ENCODE peak calls at places on chromosomes 5 and 9, in eight cellular contexts. A is WTC11; I is Kasumi-1; D is tibial artery; T is activated naive CD8-positive, alpha-beta T cell treated with anti-CD3 and anti-CD28 coated beads for 36 hours; Q is activated effector memory CD4-positive, alpha-beta T cell treated with Interleukin-2 at 50 U/mL for 16 hours; O is adrenal gland; U is Right ventricle myocardium superior. V is an unnamed sample.
A peak's percentile ranks its signal among the peaks of the same experiment; 100 is the strongest.

GRCh38 chr5:35776757-35777156 is 79.9 kb upstream of the IL7R start:
- DNase-seq in A (no peak), I (no peak), D (no peak), T (no peak), Q (no peak), O (no peak), U (no peak), V (no peak)

GRCh38 chr5:149605354-149605997 is 24.2 kb downstream of the ARHGEF37 start:
- DNase-seq in A (no peak), I (no peak), D (no peak), T (no peak), Q (no peak), O (no peak), U (no peak), V (no peak)

GRCh38 chr5:1537166-1538154 is 13.7 kb upstream of the LPCAT1 start:
- DNase-seq in A (no peak), I (no peak), D (no peak), T (no peak), Q (no peak), O (no peak), U (peak; percentile 17), V (peak; percentile 20)

GRCh38 chr9:87290241-87290700 is 207.4 kb upstream of the DAPK1 start:
- DNase-seq in A (peak; percentile 29), I (no peak), D (no peak), T (no peak), Q (no peak), O (no peak), U (no peak), V (no peak)

GRCh38 chr9:91180240-91180929 is 181.3 kb downstream of the AUH start:
- DNase-seq in A (no peak), I (no peak), D (no peak), T (no peak), Q (no peak), O (no peak), U (no peak), V (no peak)

GRCh38 chr5:73135429-73136276 is 15.3 kb downstream of the TMEM171 start:
- DNase-seq in A (peak; percentile 36), I (peak; percentile 57), D (no peak), T (no peak), Q (no peak), O (no peak), U (no peak), V (peak; percentile 53)

GRCh38 chr5:168088415-168089165 is 202.9 kb upstream of the WWC1 start:
- DNase-seq in A (no peak), I (no peak), D (no peak), T (no peak), Q (no peak), O (no peak), U (no peak), V (no peak)

GRCh38 chr5:161778796-161779195 is 69.1 kb upstream of the GABRA1 start:
- DNase-seq in A (no peak), I (no peak), D (no peak), T (no peak), Q (no peak), O (no peak), U (no peak), V (no peak)

GRCh38 chr5:72454996-72455395 is 52.2 kb downstream of the ZNF366 start:
- DNase-seq in A (no peak), I (no peak), D (no peak), T (no peak), Q (no peak), O (no peak), U (no peak), V (no peak)

V was measured in H9.